ENCODE peak calls at places on chromosomes 2 and 18, in eight cellular contexts. One of them, this sample, is unnamed.

GRCh38 chr2:48328972-48329723 is 200.8 kb upstream of the STON1 start:
- DNase-seq in ascending aorta: no peak
- DNase-seq in ureter: no peak
- DNase-seq in EL: no peak
- DNase-seq in H9: no peak
- DNase-seq in NCI-H2081: peak
- DNase-seq in iPS DF 6.9: no peak
- DNase-seq in AG09309: no peak
- DNase-seq in this sample: no peak

GRCh38 chr2:168030862-168031624 is 216.4 kb downstream of the STK39 start:
- DNase-seq in ascending aorta: no peak
- DNase-seq in ureter: no peak
- DNase-seq in EL: peak
- DNase-seq in H9: no peak
- DNase-seq in NCI-H2081: no peak
- DNase-seq in iPS DF 6.9: no peak
- DNase-seq in AG09309: peak
- DNase-seq in this sample: peak

GRCh38 chr18:77063256-77063655 is 69.3 kb downstream of the MBP start:
- DNase-seq in ascending aorta: no peak
- DNase-seq in ureter: peak
- DNase-seq in EL: peak
- DNase-seq in H9: no peak
- DNase-seq in NCI-H2081: no peak
- DNase-seq in iPS DF 6.9: no peak
- DNase-seq in AG09309: no peak
- DNase-seq in this sample: no peak

GRCh38 chr2:71796174-71796592 is 342.8 kb downstream of the DYSF start:
- DNase-seq in ascending aorta: no peak
- DNase-seq in ureter: no peak
- DNase-seq in EL: peak
- DNase-seq in H9: no peak
- DNase-seq in NCI-H2081: no peak
- DNase-seq in iPS DF 6.9: no peak
- DNase-seq in AG09309: peak
- DNase-seq in this sample: peak

GRCh38 chr2:236498369-236498768 is 71.3 kb upstream of the ACKR3 start:
- DNase-seq in ascending aorta: no peak
- DNase-seq in ureter: no peak
- DNase-seq in EL: peak
- DNase-seq in H9: no peak
- DNase-seq in NCI-H2081: no peak
- DNase-seq in iPS DF 6.9: no peak
- DNase-seq in AG09309: no peak
- DNase-seq in this sample: peak

GRCh38 chr2:213455316-213456008 is 171.2 kb downstream of the SPAG16 start:
- DNase-seq in ascending aorta: no peak
- DNase-seq in ureter: no peak
- DNase-seq in EL: no peak
- DNase-seq in H9: no peak
- DNase-seq in NCI-H2081: no peak
- DNase-seq in iPS DF 6.9: no peak
- DNase-seq in AG09309: no peak
- DNase-seq in this sample: no peak

GRCh38 chr2:104862061-104862941 is 8.4 kb downstream of the POU3F3 start:
- DNase-seq in ascending aorta: no peak
- DNase-seq in ureter: no peak
- DNase-seq in EL: no peak
- DNase-seq in H9: peak
- DNase-seq in NCI-H2081: peak
- DNase-seq in iPS DF 6.9: no peak
- DNase-seq in AG09309: no peak
- DNase-seq in this sample: peak

GRCh38 chr2:110688594-110689091 is 10.8 kb upstream of the BUB1 start:
- DNase-seq in ascending aorta: no peak
- DNase-seq in ureter: no peak
- DNase-seq in EL: no peak
- DNase-seq in H9: peak
- DNase-seq in NCI-H2081: no peak
- DNase-seq in iPS DF 6.9: peak
- DNase-seq in AG09309: no peak
- DNase-seq in this sample: no peak

GRCh38 chr2:128626758-128627515 is 308.3 kb upstream of the HS6ST1 start:
- DNase-seq in ascending aorta: no peak
- DNase-seq in ureter: no peak
- DNase-seq in EL: no peak
- DNase-seq in H9: no peak
- DNase-seq in NCI-H2081: no peak
- DNase-seq in iPS DF 6.9: no peak
- DNase-seq in AG09309: no peak
- DNase-seq in this sample: peak

GRCh38 chr2:25373269-25373981 is 31.7 kb upstream of the DNMT3A start:
- DNase-seq in ascending aorta: no peak
- DNase-seq in ureter: no peak
- DNase-seq in EL: no peak
- DNase-seq in H9: peak
- DNase-seq in NCI-H2081: peak
- DNase-seq in iPS DF 6.9: no peak
- DNase-seq in AG09309: no peak
- DNase-seq in this sample: no peak

GRCh38 chr2:71831208-71831577 is 316.5 kb downstream of the CYP26B1 start:
- DNase-seq in ascending aorta: peak
- DNase-seq in ureter: peak
- DNase-seq in EL: peak
- DNase-seq in H9: peak
- DNase-seq in NCI-H2081: no peak
- DNase-seq in iPS DF 6.9: no peak
- DNase-seq in AG09309: peak
- DNase-seq in this sample: peak

GRCh38 chr2:85427300-85427699 is 8.8 kb downstream of the SH2D6 start:
- DNase-seq in ascending aorta: no peak
- DNase-seq in ureter: no peak
- DNase-seq in EL: no peak
- DNase-seq in H9: no peak
- DNase-seq in NCI-H2081: no peak
- DNase-seq in iPS DF 6.9: no peak
- DNase-seq in AG09309: no peak
- DNase-seq in this sample: no peak

GRCh38 chr18:2111456-2111855 is 459.8 kb downstream of the METTL4 start:
- DNase-seq in ascending aorta: no peak
- DNase-seq in ureter: no peak
- DNase-seq in EL: peak
- DNase-seq in H9: no peak
- DNase-seq in NCI-H2081: no peak
- DNase-seq in iPS DF 6.9: no peak
- DNase-seq in AG09309: peak
- DNase-seq in this sample: peak

GRCh38 chr2:2914252-2914651 is 463.4 kb downstream of the EIPR1 start:
- DNase-seq in ascending aorta: no peak
- DNase-seq in ureter: no peak
- DNase-seq in EL: no peak
- DNase-seq in H9: no peak
- DNase-seq in NCI-H2081: no peak
- DNase-seq in iPS DF 6.9: no peak
- DNase-seq in AG09309: no peak
- DNase-seq in this sample: no peak

GRCh38 chr2:101349893-101350662 is 37.2 kb downstream of the CREG2 start:
- DNase-seq in ascending aorta: no peak
- DNase-seq in ureter: no peak
- DNase-seq in EL: peak
- DNase-seq in H9: no peak
- DNase-seq in NCI-H2081: no peak
- DNase-seq in iPS DF 6.9: no peak
- DNase-seq in AG09309: no peak
- DNase-seq in this sample: peak

GRCh38 chr2:147844691-147845607 is at the start of gene ACVR2A:
- DNase-seq in ascending aorta: no peak
- DNase-seq in ureter: peak
- DNase-seq in EL: peak
- DNase-seq in H9: peak
- DNase-seq in NCI-H2081: peak
- DNase-seq in iPS DF 6.9: no peak
- DNase-seq in AG09309: no peak
- DNase-seq in this sample: peak

GRCh38 chr2:235618039-235618438 is 124.2 kb downstream of the AGAP1 start:
- DNase-seq in ascending aorta: no peak
- DNase-seq in ureter: no peak
- DNase-seq in EL: peak
- DNase-seq in H9: no peak
- DNase-seq in NCI-H2081: no peak
- DNase-seq in iPS DF 6.9: no peak
- DNase-seq in AG09309: no peak
- DNase-seq in this sample: peak

GRCh38 chr2:17969661-17970060 is 91.2 kb downstream of the KCNS3 start:
- DNase-seq in ascending aorta: no peak
- DNase-seq in ureter: no peak
- DNase-seq in EL: no peak
- DNase-seq in H9: no peak
- DNase-seq in NCI-H2081: no peak
- DNase-seq in iPS DF 6.9: no peak
- DNase-seq in AG09309: no peak
- DNase-seq in this sample: no peak

GRCh38 chr2:230873670-230874401 is 9.1 kb downstream of the ITM2C start:
- DNase-seq in ascending aorta: no peak
- DNase-seq in ureter: peak
- DNase-seq in EL: no peak
- DNase-seq in H9: no peak
- DNase-seq in NCI-H2081: no peak
- DNase-seq in iPS DF 6.9: no peak
- DNase-seq in AG09309: no peak
- DNase-seq in this sample: no peak

GRCh38 chr18:46096651-46097300 is 1.3 kb downstream of the ATP5F1A start:
- DNase-seq in ascending aorta: no peak
- DNase-seq in ureter: no peak
- DNase-seq in EL: no peak
- DNase-seq in H9: no peak
- DNase-seq in NCI-H2081: no peak
- DNase-seq in iPS DF 6.9: no peak
- DNase-seq in AG09309: no peak
- DNase-seq in this sample: peak

GRCh38 chr2:238525990-238526389 is 99.3 kb downstream of the ASB1 start:
- DNase-seq in ascending aorta: no peak
- DNase-seq in ureter: no peak
- DNase-seq in EL: no peak
- DNase-seq in H9: no peak
- DNase-seq in NCI-H2081: peak
- DNase-seq in iPS DF 6.9: no peak
- DNase-seq in AG09309: no peak
- DNase-seq in this sample: no peak

GRCh38 chr18:48939368-48940097 is 11.2 kb downstream of the SMAD7 start:
- DNase-seq in ascending aorta: no peak
- DNase-seq in ureter: no peak
- DNase-seq in EL: peak
- DNase-seq in H9: peak
- DNase-seq in NCI-H2081: no peak
- DNase-seq in iPS DF 6.9: no peak
- DNase-seq in AG09309: no peak
- DNase-seq in this sample: peak

GRCh38 chr2:196598846-196599245 is 40.7 kb upstream of the CCDC150 start:
- DNase-seq in ascending aorta: no peak
- DNase-seq in ureter: no peak
- DNase-seq in EL: peak
- DNase-seq in H9: no peak
- DNase-seq in NCI-H2081: no peak
- DNase-seq in iPS DF 6.9: no peak
- DNase-seq in AG09309: no peak
- DNase-seq in this sample: peak

GRCh38 chr2:5915926-5916325 is 223.7 kb downstream of the SOX11 start:
- DNase-seq in ascending aorta: no peak
- DNase-seq in ureter: no peak
- DNase-seq in EL: no peak
- DNase-seq in H9: peak
- DNase-seq in NCI-H2081: peak
- DNase-seq in iPS DF 6.9: no peak
- DNase-seq in AG09309: no peak
- DNase-seq in this sample: peak

GRCh38 chr2:232022733-232023132 is 61.2 kb downstream of the DIS3L2 start:
- DNase-seq in ascending aorta: no peak
- DNase-seq in ureter: no peak
- DNase-seq in EL: no peak
- DNase-seq in H9: no peak
- DNase-seq in NCI-H2081: no peak
- DNase-seq in iPS DF 6.9: no peak
- DNase-seq in AG09309: no peak
- DNase-seq in this sample: no peak

GRCh38 chr2:168884990-168885389 is 5.2 kb downstream of the SPC25 start:
- DNase-seq in ascending aorta: no peak
- DNase-seq in ureter: no peak
- DNase-seq in EL: peak
- DNase-seq in H9: no peak
- DNase-seq in NCI-H2081: no peak
- DNase-seq in iPS DF 6.9: no peak
- DNase-seq in AG09309: no peak
- DNase-seq in this sample: peak

GRCh38 chr2:135257383-135258090 is 205.4 kb downstream of the RAB3GAP1 start:
- DNase-seq in ascending aorta: no peak
- DNase-seq in ureter: no peak
- DNase-seq in EL: peak
- DNase-seq in H9: no peak
- DNase-seq in NCI-H2081: no peak
- DNase-seq in iPS DF 6.9: no peak
- DNase-seq in AG09309: peak
- DNase-seq in this sample: peak

GRCh38 chr2:157849591-157849990 is 26.5 kb downstream of the ACVR1 start:
- DNase-seq in ascending aorta: no peak
- DNase-seq in ureter: no peak
- DNase-seq in EL: no peak
- DNase-seq in H9: no peak
- DNase-seq in NCI-H2081: no peak
- DNase-seq in iPS DF 6.9: no peak
- DNase-seq in AG09309: no peak
- DNase-seq in this sample: no peak

GRCh38 chr2:238142382-238143205 is 4.1 kb downstream of the KLHL30 start:
- DNase-seq in ascending aorta: no peak
- DNase-seq in ureter: peak
- DNase-seq in EL: peak
- DNase-seq in H9: no peak
- DNase-seq in NCI-H2081: no peak
- DNase-seq in iPS DF 6.9: no peak
- DNase-seq in AG09309: no peak
- DNase-seq in this sample: no peak

GRCh38 chr18:49238433-49239042 is 221.9 kb downstream of the DYM start:
- DNase-seq in ascending aorta: no peak
- DNase-seq in ureter: no peak
- DNase-seq in EL: peak
- DNase-seq in H9: no peak
- DNase-seq in NCI-H2081: peak
- DNase-seq in iPS DF 6.9: no peak
- DNase-seq in AG09309: no peak
- DNase-seq in this sample: peak

GRCh38 chr2:232977438-232977971 is 35.6 kb downstream of the NGEF start:
- DNase-seq in ascending aorta: no peak
- DNase-seq in ureter: no peak
- DNase-seq in EL: no peak
- DNase-seq in H9: no peak
- DNase-seq in NCI-H2081: no peak
- DNase-seq in iPS DF 6.9: no peak
- DNase-seq in AG09309: no peak
- DNase-seq in this sample: no peak

GRCh38 chr2:71710805-71711469 is 257.6 kb downstream of the DYSF start:
- DNase-seq in ascending aorta: no peak
- DNase-seq in ureter: no peak
- DNase-seq in EL: no peak
- DNase-seq in H9: no peak
- DNase-seq in NCI-H2081: no peak
- DNase-seq in iPS DF 6.9: no peak
- DNase-seq in AG09309: no peak
- DNase-seq in this sample: no peak

GRCh38 chr2:109069430-109070194 is 59.4 kb upstream of the SH3RF3 start:
- DNase-seq in ascending aorta: no peak
- DNase-seq in ureter: no peak
- DNase-seq in EL: no peak
- DNase-seq in H9: peak
- DNase-seq in NCI-H2081: no peak
- DNase-seq in iPS DF 6.9: no peak
- DNase-seq in AG09309: no peak
- DNase-seq in this sample: no peak

GRCh38 chr2:217372794-217373193 is 512.9 kb upstream of the TNP1 start:
- DNase-seq in ascending aorta: no peak
- DNase-seq in ureter: no peak
- DNase-seq in EL: no peak
- DNase-seq in H9: no peak
- DNase-seq in NCI-H2081: no peak
- DNase-seq in iPS DF 6.9: no peak
- DNase-seq in AG09309: no peak
- DNase-seq in this sample: no peak

This sample was measured in GM23248.